ENCODE peak calls at places on chromosomes 2 and 18, in seven cellular contexts. E is ureter; B is T-cell; L is M059J; D is stimulated activated naive CD8-positive, alpha-beta T cell treated with anti-CD3 and anti-CD28 coated beads, Interleukin-15, Interleukin-2, amounts not matched to agents 100 U/mL and 50 U/mL, for 24 hours; Z is HFF-Myc; R is activated CD8-positive, alpha-beta memory T cell treated with anti-CD3 and anti-CD28 coated beads, Interleukin-2, amount 50 U/mL, for 48 hours. J is an unnamed sample.

GRCh38 chr2:217868911-217869334 is 133.9 kb downstream of the TNS1 start:
- DNase-seq in E (no peak), D (no peak), Z (no peak), L (peak; percentile 61), B (no peak), R (no peak), J (no peak)

GRCh38 chr2:221097568-221097915 is 474.6 kb downstream of the EPHA4 start:
- DNase-seq in L (peak; percentile 86), R (no peak), Z (no peak), D (no peak), E (no peak), B (no peak), J (no peak)

GRCh38 chr18:70490008-70490933 is 201.4 kb downstream of the SOCS6 start:
- DNase-seq in B (no peak), D (peak; percentile 27), E (no peak), L (peak; percentile 51), R (no peak), Z (peak; percentile 17), J (peak; percentile 10)

GRCh38 chr2:105409717-105410116 is 10.9 kb upstream of the FHL2 start:
- DNase-seq in D (no peak), L (peak; percentile 97), B (no peak), R (no peak), Z (no peak), E (peak; percentile 86), J (no peak)

GRCh38 chr2:103773884-103774283 is 1012.1 kb downstream of the TMEM182 start:
- DNase-seq in B (no peak), E (no peak), Z (no peak), L (no peak), R (no peak), D (no peak), J (no peak)

GRCh38 chr18:10141559-10141958 is 227.7 kb downstream of the VAPA start:
- DNase-seq in B (no peak), L (peak; percentile 12), D (no peak), R (no peak), Z (no peak), E (no peak), J (no peak)

GRCh38 chr2:200577000-200577399 is 8.8 kb upstream of the AOX1 start:
- DNase-seq in D (no peak), R (no peak), E (no peak), L (no peak), B (no peak), Z (no peak), J (no peak)

GRCh38 chr2:36780231-36780808 is 83.8 kb downstream of the VIT start:
- DNase-seq in L (peak; percentile 66), D (no peak), Z (peak; percentile 44), R (no peak), E (no peak), B (no peak), J (peak; percentile 33)

GRCh38 chr18:50674307-50674706 is 114.4 kb downstream of the MAPK4 start:
- DNase-seq in Z (no peak), E (no peak), D (no peak), B (no peak), R (no peak), L (no peak), J (no peak)

GRCh38 chr18:48181132-48181823 is 227.9 kb downstream of the ZBTB7C start:
- DNase-seq in B (no peak), R (no peak), L (no peak), Z (no peak), D (no peak), E (no peak), J (no peak)

GRCh38 chr2:101206080-101206479 is 46.6 kb upstream of the CNOT11 start:
- DNase-seq in B (no peak), L (no peak), Z (no peak), D (no peak), E (no peak), R (no peak), J (no peak)

GRCh38 chr18:46155652-46156051 is 51.5 kb downstream of the HAUS1 start:
- DNase-seq in B (no peak), E (no peak), L (peak; percentile 96), Z (no peak), R (no peak), D (peak; percentile 31), J (no peak)

GRCh38 chr2:170771049-170771937 is 1.1 kb downstream of the ERICH2 start:
- DNase-seq in Z (no peak), B (no peak), E (no peak), R (peak; percentile 75), D (peak; percentile 46), L (peak; percentile 39), J (no peak)

GRCh38 chr2:144605232-144605631 is 85.3 kb upstream of the ZEB2 start:
- DNase-seq in B (no peak), E (no peak), D (no peak), Z (no peak), R (no peak), L (no peak), J (no peak)

GRCh38 chr2:105156166-105156565 is 85.4 kb upstream of the GPR45 start:
- DNase-seq in D (no peak), E (peak; percentile 61), Z (no peak), L (no peak), B (no peak), R (no peak), J (no peak)

GRCh38 chr2:152950125-152950524 is 231.7 kb downstream of the ARL6IP6 start:
- DNase-seq in D (no peak), L (peak; percentile 18), B (no peak), Z (no peak), R (no peak), E (no peak), J (no peak)

GRCh38 chr2:95240091-95240490 is 32.8 kb downstream of the ZNF892 start:
- DNase-seq in R (no peak), B (no peak), E (peak; percentile 58), Z (no peak), L (peak; percentile 40), D (no peak), J (no peak)

GRCh38 chr2:12090590-12090989 is 344.2 kb downstream of the LPIN1 start:
- DNase-seq in R (no peak), Z (no peak), D (no peak), E (no peak), B (no peak), L (no peak), J (no peak)

GRCh38 chr2:15986068-15986560 is 45.8 kb downstream of the MYCN start:
- DNase-seq in B (no peak), R (no peak), L (no peak), Z (no peak), D (no peak), E (no peak), J (no peak)

GRCh38 chr18:11310476-11311086 is 161.2 kb upstream of the PIEZO2 start:
- DNase-seq in B (no peak), D (peak; percentile 51), L (peak; percentile 65), Z (peak; percentile 46), E (no peak), R (peak; percentile 59), J (no peak)

GRCh38 chr2:42569116-42569711 is 782 bp downstream of the MTA3 start:
- DNase-seq in E (peak; percentile 50), B (no peak), L (peak; percentile 31), R (peak; percentile 57), Z (no peak), D (peak; percentile 25), J (no peak)

GRCh38 chr18:29383311-29384273 is 1206.7 kb upstream of the CDH2 start:
- DNase-seq in E (no peak), Z (no peak), R (no peak), B (no peak), D (no peak), L (peak; percentile 66), J (no peak)

GRCh38 chr18:65091737-65092329 is 659.0 kb upstream of the CDH7 start:
- DNase-seq in Z (no peak), L (peak; percentile 2), E (no peak), D (no peak), R (no peak), B (no peak), J (no peak)

GRCh38 chr18:25990473-25990872 is 99.9 kb downstream of the SS18 start:
- DNase-seq in Z (no peak), E (no peak), D (no peak), R (no peak), L (no peak), B (no peak), J (no peak)

GRCh38 chr2:134623796-134624195 is 95.0 kb downstream of the TMEM163 start:
- DNase-seq in E (no peak), D (peak; percentile 44), R (no peak), B (no peak), Z (no peak), L (no peak), J (no peak)

GRCh38 chr2:130878316-130878715 is 41.6 kb downstream of the ARHGEF4 start:
- DNase-seq in Z (no peak), L (no peak), B (no peak), E (no peak), R (no peak), D (no peak), J (no peak)

GRCh38 chr18:63676526-63676925 is 14.8 kb upstream of the SERPINB3 start:
- DNase-seq in D (no peak), E (no peak), L (peak; percentile 47), Z (no peak), B (no peak), R (no peak), J (no peak)

GRCh38 chr2:57497489-57498096 is 549.0 kb upstream of the VRK2 start:
- DNase-seq in Z (peak; percentile 20), E (no peak), L (peak; percentile 62), R (peak; percentile 54), D (peak; percentile 42), B (no peak), J (no peak)

GRCh38 chr2:233380132-233381012 is 26.1 kb downstream of the DGKD start:
- DNase-seq in D (no peak), Z (no peak), L (no peak), E (no peak), B (no peak), R (no peak), J (no peak)

GRCh38 chr2:240511351-240512108 is 46.3 kb downstream of the ANKMY1 start:
- DNase-seq in E (no peak), B (no peak), Z (no peak), L (no peak), D (no peak), R (peak; percentile 39), J (no peak)

GRCh38 chr2:10414591-10414990 is 33.5 kb downstream of the ODC1 start:
- DNase-seq in L (no peak), E (no peak), B (no peak), Z (no peak), D (no peak), R (no peak), J (no peak)

GRCh38 chr18:21958707-21959457 is 210.5 kb upstream of the GATA6 start:
- DNase-seq in L (no peak), R (no peak), D (no peak), Z (no peak), E (no peak), B (no peak), J (no peak)

GRCh38 chr2:217638533-217638932 is 364.3 kb downstream of the TNS1 start:
- DNase-seq in L (no peak), R (no peak), D (no peak), Z (no peak), B (no peak), E (no peak), J (no peak)

GRCh38 chr2:39837856-39838453 is 58.9 kb upstream of the THUMPD2 start:
- DNase-seq in L (peak; percentile 24), Z (no peak), B (no peak), R (no peak), D (no peak), E (no peak), J (no peak)

GRCh38 chr2:39216495-39217191 is 27.1 kb downstream of the CDKL4 start:
- DNase-seq in D (peak; percentile 62), R (peak; percentile 72), L (no peak), E (no peak), B (peak; percentile 57), Z (no peak), J (no peak)

GRCh38 chr2:78757191-78757590 is 268.3 kb upstream of the REG3G start:
- DNase-seq in D (no peak), R (no peak), Z (no peak), B (no peak), L (no peak), E (no peak), J (no peak)

GRCh38 chr2:110106642-110107041 is 9.0 kb downstream of the MALL start:
- DNase-seq in E (no peak), L (peak; percentile 90), B (no peak), Z (no peak), D (no peak), R (no peak), J (no peak)

GRCh38 chr2:164061129-164061746 is 325.4 kb upstream of the FIGN start:
- DNase-seq in Z (no peak), D (peak; percentile 3), E (no peak), B (no peak), R (no peak), L (peak; percentile 43), J (no peak)